ENCODE peak calls at places on chromosomes 6 and 20, in six cellular contexts. F is PC-3; L is small intestine; D is naive thymus-derived CD4-positive, alpha-beta T cell; J is Peyer's patch; P is neural progenitor cell. R is an unnamed sample.

GRCh38 chr6:92371809-92372208 is 1047.5 kb downstream of the EPHA7 start:
- DNase-seq in L (no peak), P (no peak), F (no peak), J (no peak), D (no peak), R (no peak)

GRCh38 chr20:33933469-33933909 is 60.2 kb upstream of the RALY start:
- DNase-seq in P (peak; percentile 71), J (peak; percentile 74), D (peak; percentile 47), L (peak; percentile 55), F (peak; percentile 56), R (peak; percentile 55)

GRCh38 chr20:11686900-11687543 is 230.7 kb upstream of the BTBD3 start:
- DNase-seq in P (peak; percentile 50), L (peak; percentile 11), D (no peak), J (no peak), F (peak; percentile 25), R (no peak)

GRCh38 chr20:46757754-46758678 is 48.6 kb downstream of the SLC2A10 start:
- DNase-seq in D (peak; percentile 39), F (peak; percentile 79), L (peak; percentile 44), J (peak; percentile 77), P (peak; percentile 76), R (peak; percentile 70)

GRCh38 chr6:144613859-144614258 is 328.7 kb downstream of the UTRN start:
- DNase-seq in F (peak; percentile 67), L (no peak), P (no peak), D (no peak), J (no peak), R (no peak)

GRCh38 chr6:166744654-166745134 is 117.6 kb upstream of the RPS6KA2 start:
- DNase-seq in P (no peak), J (no peak), D (no peak), F (no peak), L (no peak), R (no peak)

GRCh38 chr20:49045440-49046086 is 549 bp upstream of the CSE1L start:
- DNase-seq in D (no peak), J (peak; percentile 60), L (no peak), P (no peak), F (no peak), R (peak; percentile 50)

GRCh38 chr6:5453531-5453930 is 192.2 kb downstream of the FARS2 start:
- DNase-seq in D (no peak), L (no peak), J (no peak), P (no peak), F (peak; percentile 57), R (no peak)

GRCh38 chr6:19830171-19830570 is 7.0 kb upstream of the ID4 start:
- DNase-seq in P (no peak), D (no peak), L (no peak), J (no peak), F (peak; percentile 57), R (no peak)

GRCh38 chr6:53761036-53761435 is 33.8 kb upstream of the LRRC1 start:
- DNase-seq in P (no peak), F (no peak), D (no peak), L (no peak), J (no peak), R (no peak)

GRCh38 chr6:30075094-30075986 is at the start of gene RNF39:
- DNase-seq in D (no peak), F (peak; percentile 78), P (peak; percentile 59), L (peak; percentile 48), J (peak; percentile 58), R (no peak)

GRCh38 chr6:144150673-144151009 is 324 bp downstream of the STX11 start:
- DNase-seq in J (peak; percentile 68), P (peak; percentile 68), L (no peak), D (peak; percentile 30), F (peak; percentile 13), R (no peak)

GRCh38 chr6:119495230-119495683 is 145.7 kb upstream of the MAN1A1 start:
- DNase-seq in J (peak; percentile 71), D (no peak), F (no peak), L (peak; percentile 87), P (no peak), R (no peak)

GRCh38 chr6:134422426-134423231 is 104.7 kb upstream of the SGK1 start:
- DNase-seq in L (no peak), F (peak; percentile 87), J (no peak), D (no peak), P (no peak), R (no peak)

GRCh38 chr6:32852018-32852843 is 1.3 kb downstream of the TAP1 start:
- DNase-seq in L (peak; percentile 55), D (peak; percentile 16), F (peak; percentile 11), J (peak; percentile 80), P (no peak), R (peak; percentile 80)

GRCh38 chr6:21846541-21847451 is 253.2 kb downstream of the SOX4 start:
- DNase-seq in F (peak; percentile 19), L (peak; percentile 14), P (peak; percentile 67), J (no peak), D (no peak), R (no peak)

GRCh38 chr6:157670466-157671186 is 152.4 kb upstream of the SNX9 start:
- DNase-seq in P (no peak), L (no peak), J (no peak), F (no peak), D (no peak), R (peak; percentile 47)

GRCh38 chr6:36627801-36628246 is 33.7 kb downstream of the SRSF3 start:
- DNase-seq in J (peak; percentile 83), L (peak; percentile 95), D (no peak), P (no peak), F (no peak), R (peak; percentile 89)

GRCh38 chr6:17948725-17949124 is 38.7 kb downstream of the KIF13A start:
- DNase-seq in P (no peak), D (no peak), L (no peak), F (no peak), J (no peak), R (no peak)

GRCh38 chr6:17949168-17949567 is 38.3 kb downstream of the KIF13A start:
- DNase-seq in L (no peak), J (no peak), P (no peak), F (no peak), D (no peak), R (no peak)

GRCh38 chr6:17945575-17945974 is 41.9 kb downstream of the KIF13A start:
- DNase-seq in J (no peak), D (no peak), L (no peak), F (no peak), P (no peak), R (no peak)

GRCh38 chr6:17945111-17945510 is 42.3 kb downstream of the KIF13A start:
- DNase-seq in P (no peak), D (no peak), F (peak; percentile 17), L (no peak), J (no peak), R (no peak)

GRCh38 chr6:17950095-17950494 is 37.3 kb downstream of the KIF13A start:
- DNase-seq in F (no peak), D (no peak), P (no peak), L (no peak), J (no peak), R (no peak)
- H3K4me3 ChIP-seq in F (no peak overlapping the region), D (no peak overlapping the region), P (no peak overlapping the region), L (no peak overlapping the region), J (no peak overlapping the region), R (no peak overlapping the region)

GRCh38 chr6:108651781-108652227 is 91.1 kb downstream of the FOXO3 start:
- DNase-seq in J (no peak), P (no peak), D (no peak), F (peak; percentile 16), L (no peak), R (peak; percentile 89)

GRCh38 chr6:108653864-108654402 is 93.2 kb downstream of the FOXO3 start:
- DNase-seq in J (peak; percentile 67), P (no peak), D (no peak), L (peak; percentile 8), F (peak; percentile 14), R (peak; percentile 88)

GRCh38 chr6:108651287-108651686 is 90.6 kb downstream of the FOXO3 start:
- DNase-seq in D (no peak), L (no peak), F (no peak), J (no peak), P (no peak), R (no peak)

GRCh38 chr6:108650781-108651180 is 90.1 kb downstream of the FOXO3 start:
- DNase-seq in D (no peak), J (no peak), P (no peak), L (no peak), F (peak; percentile 8), R (no peak)

DNA sequence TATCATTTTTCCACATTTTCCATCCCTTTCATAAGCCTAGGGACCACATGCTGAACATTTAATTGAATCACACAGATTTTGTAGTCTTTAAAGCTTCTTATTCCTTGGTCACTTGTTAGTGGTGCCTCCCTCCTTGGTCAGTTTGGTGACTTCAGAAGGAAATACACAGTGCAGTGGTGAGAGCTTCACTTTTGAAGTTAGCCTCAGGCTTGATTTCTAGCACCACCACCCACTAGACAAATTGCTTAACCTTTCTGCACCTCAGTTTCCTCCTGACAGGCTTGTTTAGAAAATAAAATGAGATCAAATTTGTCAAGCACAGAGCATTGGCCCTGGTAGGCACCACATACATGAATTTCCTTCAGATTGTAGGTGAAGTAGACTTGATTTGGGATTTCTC is 91.7 kb downstream of the FOXO3 start:
- DNase-seq in D (no peak), F (no peak), J (no peak), L (no peak), P (no peak), R (no peak)
- H3K4me1 ChIP-seq in D (peaks cover 10% of the 10 kb centered on the region), F (peaks cover 6% of the 10 kb centered on the region), J (no peaks in the 10 kb centered on the region), L (peaks cover 29% of the 10 kb centered on the region), P (peaks cover 11% of the 10 kb centered on the region), R (peaks cover 92% of the 10 kb centered on the region)

DNA sequence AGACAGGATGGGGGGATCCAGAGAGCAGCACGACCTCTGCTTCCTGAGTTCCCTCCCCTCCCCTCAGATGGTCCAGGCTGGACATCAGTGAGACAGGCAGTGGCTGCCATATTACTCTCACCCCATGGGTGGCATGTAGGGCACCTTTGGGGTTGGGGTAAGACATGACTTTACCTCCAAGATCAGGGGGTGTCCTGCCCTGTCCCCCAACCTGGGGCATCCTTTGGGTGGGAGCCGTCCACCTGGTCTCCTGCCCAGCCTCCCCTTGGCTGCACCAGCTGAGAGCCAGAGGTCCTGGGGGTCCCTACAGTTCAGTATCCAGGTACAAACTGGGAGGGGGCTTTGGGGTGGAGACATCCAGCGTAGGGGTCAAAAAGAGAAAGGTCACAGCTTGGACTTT is 48.7 kb upstream of the SLCO4A1 start:
- DNase-seq in L (no peak), P (no peak), F (no peak), D (no peak), J (no peak), R (no peak)
- H3K27me3 ChIP-seq in L (no peaks in the 10 kb centered on the region), P (peaks cover 5% of the 10 kb centered on the region), F (no peaks in the 10 kb centered on the region), D (peaks cover 5% of the 10 kb centered on the region), J (peaks cover 4% of the 10 kb centered on the region), R (peaks cover 92% of the 10 kb centered on the region)

DNA sequence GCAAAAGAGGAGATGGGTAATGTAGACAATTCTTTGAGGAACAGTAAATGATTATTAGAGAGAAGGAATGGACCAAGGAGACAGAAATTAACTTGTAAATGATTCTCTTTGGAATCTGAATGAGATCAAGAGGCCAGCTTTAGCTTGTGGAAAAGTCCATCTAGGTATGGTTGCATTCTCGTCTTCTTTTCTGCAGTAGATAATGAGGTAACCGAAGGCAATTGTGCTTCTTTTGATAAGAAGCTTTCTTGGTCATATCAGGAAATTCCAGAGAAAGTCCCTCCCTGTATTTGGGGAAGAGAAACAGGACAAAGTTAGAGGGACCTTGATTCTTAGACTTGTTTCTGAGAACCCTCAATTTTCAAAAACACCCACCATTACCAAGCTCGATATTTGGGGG is 109.1 kb upstream of the PRSS16 start:
- DNase-seq in L (no peak), D (no peak), F (no peak), P (no peak), J (no peak), R (no peak)
- H3K4me3 ChIP-seq in L (no peak overlapping the region), D (peak overlapping the region; percentile 74), F (no peak overlapping the region), P (no peak overlapping the region), J (no peak overlapping the region), R (no peak overlapping the region)

R was measured in tibial artery.